ENCODE peak calls at places on chromosome 9, in six cellular contexts. Y is activated CD8-positive, alpha-beta memory T cell treated with anti-CD3 and anti-CD28 coated beads for 4 hours; O is hippocampal formation; R is kidney tubule cell; B is stimulated activated CD8-positive, alpha-beta memory T cell treated with anti-CD3 and anti-CD28 coated beads, Interleukin-4, amount 100 ng/mL, for 1 hour; E is GM19239. D is an unnamed sample.

GRCh38 chr9:20209421-20210340 is 412.6 kb downstream of the MLLT3 start:
- DNase-seq in R (no peak), Y (peak), E (no peak), O (no peak), B (no peak), D (no peak)

GRCh38 chr9:33659915-33660314 is 135.4 kb upstream of the PRSS3 start:
- DNase-seq in O (no peak), R (no peak), E (no peak), B (no peak), Y (no peak), D (no peak)

GRCh38 chr9:130010151-130010988 is 32.6 kb downstream of the FNBP1 start:
- DNase-seq in Y (no peak), B (no peak), E (no peak), O (no peak), R (peak), D (peak)

GRCh38 chr9:90256345-90256744 is 386.3 kb downstream of the DIRAS2 start:
- DNase-seq in Y (no peak), B (no peak), O (peak), E (no peak), R (no peak), D (no peak)

GRCh38 chr9:122366074-122366672 is 4.7 kb upstream of the PTGS1 start:
- DNase-seq in R (no peak), Y (no peak), E (no peak), O (no peak), B (no peak), D (no peak)

GRCh38 chr9:109012876-109013677 is at the start of gene CTNNAL1:
- DNase-seq in Y (peak), B (peak), O (peak), R (no peak), E (peak), D (peak)

GRCh38 chr9:16616686-16617085 is 253.8 kb downstream of the BNC2 start:
- DNase-seq in R (no peak), Y (no peak), O (no peak), E (no peak), B (no peak), D (no peak)

GRCh38 chr9:121285835-121286687 is 18.1 kb downstream of the GSN start:
- DNase-seq in B (no peak), Y (no peak), R (peak), E (no peak), O (peak), D (no peak)

GRCh38 chr9:93826209-93826608 is 128.9 kb downstream of the BARX1 start:
- DNase-seq in E (no peak), B (peak), R (peak), Y (no peak), O (no peak), D (no peak)

GRCh38 chr9:134325813-134326753 is at the start of gene RXRA:
- DNase-seq in B (peak), O (peak), R (peak), E (peak), Y (peak), D (no peak)

GRCh38 chr9:106277931-106278330 is 583.6 kb downstream of the TMEM38B start:
- DNase-seq in O (no peak), Y (no peak), R (no peak), B (no peak), E (no peak), D (no peak)

GRCh38 chr9:13239208-13239607 is 40.3 kb downstream of the MPDZ start:
- DNase-seq in Y (no peak), O (no peak), E (no peak), R (no peak), B (no peak), D (no peak)

GRCh38 chr9:83620841-83621636 is 1.9 kb upstream of the IDNK start:
- DNase-seq in B (peak), R (peak), Y (no peak), E (peak), O (no peak), D (peak)

GRCh38 chr9:33510264-33511183 is 13.5 kb upstream of the ANKRD18B start:
- DNase-seq in B (no peak), R (peak), O (peak), Y (no peak), E (peak), D (no peak)

GRCh38 chr9:94900222-94901018 is 173.9 kb downstream of the AOPEP start:
- DNase-seq in Y (no peak), E (no peak), B (no peak), O (no peak), R (peak), D (no peak)

GRCh38 chr9:110252509-110253139 is 3.7 kb downstream of the TXN start:
- DNase-seq in R (peak), O (no peak), Y (no peak), E (no peak), B (no peak), D (no peak)

GRCh38 chr9:131620764-131621520 is 75.6 kb downstream of the PRRT1B start:
- DNase-seq in E (no peak), O (no peak), B (no peak), Y (no peak), R (no peak), D (no peak)

GRCh38 chr9:107246259-107247254 is 36.5 kb upstream of the RAD23B start:
- DNase-seq in R (no peak), O (no peak), B (no peak), E (no peak), Y (no peak), D (peak)